ENCODE peak calls at places on chromosome 18, in four cellular contexts. R is astrocyte of the cerebellum, U is HS-5, B is GDM1. K is an unnamed sample.

GRCh38 chr18:76565238-76566173 is 70.5 kb upstream of the ZNF516 start:
- DNase-seq in R (peak; percentile 84), U (peak; percentile 79), B (peak; percentile 29), K (no peak)

GRCh38 chr18:10119528-10119927 is 205.7 kb downstream of the VAPA start:
- DNase-seq in R (no peak), U (no peak), B (no peak), K (no peak)

GRCh38 chr18:31931163-31931885 is 11.6 kb downstream of the TRAPPC8 start:
- DNase-seq in R (no peak), U (no peak), B (no peak), K (no peak)

GRCh38 chr18:46563317-46563716 is 93.7 kb downstream of the LOXHD1 start:
- DNase-seq in R (no peak), U (no peak), B (no peak), K (no peak)

GRCh38 chr18:8139971-8140406 is 469.2 kb upstream of the RAB12 start:
- DNase-seq in R (no peak), U (no peak), B (no peak), K (no peak)

GRCh38 chr18:66916834-66917233 is 312.9 kb upstream of the CDH19 start:
- DNase-seq in R (no peak), U (no peak), B (no peak), K (no peak)

GRCh38 chr18:7369006-7369405 is 138.1 kb downstream of the LRRC30 start:
- DNase-seq in R (no peak), U (no peak), B (peak; percentile 21), K (no peak)

GRCh38 chr18:70221156-70221910 is 15.8 kb upstream of the RTTN start:
- DNase-seq in R (peak; percentile 6), U (no peak), B (no peak), K (no peak)

GRCh38 chr18:24989760-24990547 is 362.0 kb downstream of the ZNF521 start:
- DNase-seq in R (no peak), U (no peak), B (peak; percentile 2), K (no peak)

GRCh38 chr18:76874643-76875389 is 52.5 kb downstream of the ZNF236 start:
- DNase-seq in R (no peak), U (no peak), B (no peak), K (no peak)

GRCh38 chr18:43396266-43396665 is 119.0 kb upstream of the SYT4 start:
- DNase-seq in R (peak; percentile 15), U (peak; percentile 10), B (no peak), K (no peak)

GRCh38 chr18:25827961-25828561 is 262.4 kb downstream of the SS18 start:
- DNase-seq in R (peak; percentile 12), U (no peak), B (no peak), K (no peak)

GRCh38 chr18:40555914-40556313 is 1399.1 kb upstream of the PIK3C3 start:
- DNase-seq in R (no peak), U (no peak), B (no peak), K (no peak)

GRCh38 chr18:68428026-68428425 is 286.9 kb downstream of the TMX3 start:
- DNase-seq in R (peak; percentile 70), U (no peak), B (no peak), K (no peak)

GRCh38 chr18:12838178-12838634 is 45.8 kb downstream of the PTPN2 start:
- DNase-seq in R (peak; percentile 71), U (peak; percentile 88), B (no peak), K (peak; percentile 82)

GRCh38 chr18:63096327-63096874 is 223.2 kb downstream of the BCL2 start:
- DNase-seq in R (no peak), U (no peak), B (no peak), K (no peak)

GRCh38 chr18:8329186-8329771 is 280.0 kb upstream of the RAB12 start:
- DNase-seq in R (peak; percentile 16), U (peak; percentile 26), B (no peak), K (no peak)

GRCh38 chr18:21243041-21243431 is 1.0 kb downstream of the GREB1L start:
- DNase-seq in R (no peak), U (no peak), B (no peak), K (no peak)

GRCh38 chr18:13235981-13236380 is 17.4 kb downstream of the LDLRAD4 start:
- DNase-seq in R (no peak), U (no peak), B (no peak), K (no peak)

GRCh38 chr18:6355789-6356589 is 58.7 kb downstream of the L3MBTL4 start:
- DNase-seq in R (no peak), U (peak; percentile 31), B (no peak), K (no peak)

GRCh38 chr18:48639772-48640432 is 101.1 kb downstream of the CTIF start:
- DNase-seq in R (no peak), U (no peak), B (no peak), K (no peak)

GRCh38 chr18:10374615-10375295 is 79.7 kb upstream of the APCDD1 start:
- DNase-seq in R (no peak), U (no peak), B (no peak), K (no peak)

GRCh38 chr18:37742436-37742835 is 176.8 kb upstream of the CELF4 start:
- DNase-seq in R (no peak), U (no peak), B (no peak), K (no peak)

GRCh38 chr18:48861181-48861715 is 89.5 kb downstream of the SMAD7 start:
- DNase-seq in R (no peak), U (no peak), B (no peak), K (no peak)

GRCh38 chr18:8868276-8868675 is 162.9 kb downstream of the MTCL1 start:
- DNase-seq in R (no peak), U (no peak), B (no peak), K (no peak)

GRCh38 chr18:40088130-40088529 is 1866.9 kb upstream of the PIK3C3 start:
- DNase-seq in R (no peak), U (no peak), B (no peak), K (no peak)

GRCh38 chr18:57789105-57789504 is 14.0 kb downstream of the ATP8B1 start:
- DNase-seq in R (peak; percentile 67), U (peak; percentile 64), B (no peak), K (no peak)

GRCh38 chr18:3458378-3458777 is 8.4 kb downstream of the TGIF1 start:
- DNase-seq in R (no peak), U (no peak), B (no peak), K (no peak)

GRCh38 chr18:77071711-77072292 is 60.8 kb downstream of the MBP start:
- DNase-seq in R (peak; percentile 83), U (peak; percentile 79), B (no peak), K (peak; percentile 96)

GRCh38 chr18:31099490-31100230 is 2.6 kb downstream of the DSC2 start:
- DNase-seq in R (no peak), U (no peak), B (no peak), K (no peak)

GRCh38 chr18:32019251-32019943 is 772 bp downstream of the RNF125 start:
- DNase-seq in R (no peak), U (no peak), B (no peak), K (no peak)

GRCh38 chr18:63747006-63747405 is 28.2 kb upstream of the SERPINB7 start:
- DNase-seq in R (no peak), U (no peak), B (no peak), K (no peak)

GRCh38 chr18:72830109-72830508 is 37.7 kb downstream of the NETO1 start:
- DNase-seq in R (peak; percentile 15), U (no peak), B (no peak), K (no peak)

GRCh38 chr18:46518438-46518837 is 138.6 kb downstream of the LOXHD1 start:
- DNase-seq in R (no peak), U (no peak), B (no peak), K (no peak)

GRCh38 chr18:56152547-56152946 is 485.8 kb downstream of the TXNL1 start:
- DNase-seq in R (no peak), U (no peak), B (no peak), K (no peak)

GRCh38 chr18:2853926-2854664 is 7.3 kb downstream of the EMILIN2 start:
- DNase-seq in R (no peak), U (no peak), B (no peak), K (no peak)

GRCh38 chr18:31992836-31993575 is 25.6 kb upstream of the RNF125 start:
- DNase-seq in R (peak; percentile 6), U (no peak), B (no peak), K (peak; percentile 17)